ENCODE peak calls at places on chromosomes 5 and 9, in five cellular contexts. One of them, this sample, is unnamed.

GRCh38 chr9:128203842-128204551 is 818 bp downstream of the DNM1 start:
- DNase-seq in NCI-H1092: peak
- DNase-seq in HTR-8/SVneo: peak
- DNase-seq in A172: peak
- DNase-seq in A673: no peak
- DNase-seq in this sample: no peak

GRCh38 chr9:2158111-2158610 is 143.0 kb downstream of the SMARCA2 start:
- DNase-seq in NCI-H1092: no peak
- DNase-seq in HTR-8/SVneo: peak
- DNase-seq in A172: peak
- DNase-seq in A673: peak
- DNase-seq in this sample: peak

GRCh38 chr5:161138751-161139455 is 286.9 kb upstream of the ATP10B start:
- DNase-seq in NCI-H1092: no peak
- DNase-seq in HTR-8/SVneo: no peak
- DNase-seq in A172: no peak
- DNase-seq in A673: no peak
- DNase-seq in this sample: no peak

GRCh38 chr5:151406322-151406947 is 41.0 kb upstream of the SLC36A1 start:
- DNase-seq in NCI-H1092: no peak
- DNase-seq in HTR-8/SVneo: peak
- DNase-seq in A172: no peak
- DNase-seq in A673: no peak
- DNase-seq in this sample: no peak

GRCh38 chr9:81636280-81636653 is 53.1 kb downstream of the TLE1 start:
- DNase-seq in NCI-H1092: no peak
- DNase-seq in HTR-8/SVneo: no peak
- DNase-seq in A172: no peak
- DNase-seq in A673: no peak
- DNase-seq in this sample: no peak

GRCh38 chr5:150017606-150018005 is 17.1 kb downstream of the HMGXB3 start:
- DNase-seq in NCI-H1092: no peak
- DNase-seq in HTR-8/SVneo: no peak
- DNase-seq in A172: peak
- DNase-seq in A673: no peak
- DNase-seq in this sample: no peak

GRCh38 chr5:142317673-142318261 is 7.1 kb downstream of the SPRY4 start:
- DNase-seq in NCI-H1092: no peak
- DNase-seq in HTR-8/SVneo: no peak
- DNase-seq in A172: no peak
- DNase-seq in A673: peak
- DNase-seq in this sample: no peak

GRCh38 chr5:110094559-110094958 is 404.8 kb downstream of the MAN2A1 start:
- DNase-seq in NCI-H1092: no peak
- DNase-seq in HTR-8/SVneo: no peak
- DNase-seq in A172: no peak
- DNase-seq in A673: no peak
- DNase-seq in this sample: no peak